ENCODE peak calls at places on chromosomes 12 and 14, in nine cellular contexts. One of them, this sample, is unnamed.

GRCh38 chr12:117039891-117040309 is 59.3 kb downstream of the TESC start:
- DNase-seq in upper lobe of right lung: no peak
- DNase-seq in SJCRH30: no peak
- DNase-seq in adrenal gland: no peak
- DNase-seq in MM.1S: no peak
- DNase-seq in left ventricle myocardium inferior: peak; percentile 6
- DNase-seq in HCT116: no peak
- DNase-seq in aorta: no peak
- DNase-seq in lower lobe of right lung: no peak
- DNase-seq in this sample: peak; percentile 69

GRCh38 chr12:91704446-91704845 is 441.2 kb downstream of the BTG1 start:
- DNase-seq in upper lobe of right lung: no peak
- DNase-seq in SJCRH30: no peak
- DNase-seq in adrenal gland: no peak
- DNase-seq in MM.1S: no peak
- DNase-seq in left ventricle myocardium inferior: no peak
- DNase-seq in HCT116: no peak
- DNase-seq in aorta: no peak
- DNase-seq in lower lobe of right lung: no peak
- DNase-seq in this sample: no peak

GRCh38 chr12:22415342-22416309 is 81.1 kb upstream of the ST8SIA1 start:
- DNase-seq in upper lobe of right lung: no peak
- DNase-seq in SJCRH30: no peak
- DNase-seq in adrenal gland: no peak
- DNase-seq in MM.1S: no peak
- DNase-seq in left ventricle myocardium inferior: no peak
- DNase-seq in HCT116: no peak
- DNase-seq in aorta: no peak
- DNase-seq in lower lobe of right lung: no peak
- DNase-seq in this sample: no peak

GRCh38 chr14:34368115-34368970 is 93.7 kb downstream of the SPTSSA start:
- DNase-seq in upper lobe of right lung: no peak
- DNase-seq in SJCRH30: no peak
- DNase-seq in adrenal gland: no peak
- DNase-seq in MM.1S: no peak
- DNase-seq in left ventricle myocardium inferior: no peak
- DNase-seq in HCT116: no peak
- DNase-seq in aorta: no peak
- DNase-seq in lower lobe of right lung: no peak
- DNase-seq in this sample: no peak

GRCh38 chr12:14841761-14842160 is 1.6 kb downstream of the ART4 start:
- DNase-seq in upper lobe of right lung: no peak
- DNase-seq in SJCRH30: no peak
- DNase-seq in adrenal gland: peak; percentile 67
- DNase-seq in MM.1S: no peak
- DNase-seq in left ventricle myocardium inferior: peak; percentile 56
- DNase-seq in HCT116: no peak
- DNase-seq in aorta: peak; percentile 85
- DNase-seq in lower lobe of right lung: no peak
- DNase-seq in this sample: no peak

GRCh38 chr14:61300209-61300608 is 19.1 kb upstream of the TMEM30B start:
- DNase-seq in upper lobe of right lung: no peak
- DNase-seq in SJCRH30: no peak
- DNase-seq in adrenal gland: no peak
- DNase-seq in MM.1S: no peak
- DNase-seq in left ventricle myocardium inferior: no peak
- DNase-seq in HCT116: no peak
- DNase-seq in aorta: no peak
- DNase-seq in lower lobe of right lung: no peak
- DNase-seq in this sample: no peak

GRCh38 chr12:116689586-116689985 is 48.3 kb downstream of the SPRING1 start:
- DNase-seq in upper lobe of right lung: no peak
- DNase-seq in SJCRH30: no peak
- DNase-seq in adrenal gland: no peak
- DNase-seq in MM.1S: no peak
- DNase-seq in left ventricle myocardium inferior: no peak
- DNase-seq in HCT116: no peak
- DNase-seq in aorta: no peak
- DNase-seq in lower lobe of right lung: no peak
- DNase-seq in this sample: no peak

GRCh38 chr12:5976711-5977110 is 31.7 kb upstream of the ANO2 start:
- DNase-seq in upper lobe of right lung: no peak
- DNase-seq in SJCRH30: no peak
- DNase-seq in adrenal gland: no peak
- DNase-seq in MM.1S: no peak
- DNase-seq in left ventricle myocardium inferior: no peak
- DNase-seq in HCT116: no peak
- DNase-seq in aorta: no peak
- DNase-seq in lower lobe of right lung: no peak
- DNase-seq in this sample: no peak

GRCh38 chr14:44353805-44354204 is 153.3 kb downstream of the FSCB start:
- DNase-seq in upper lobe of right lung: no peak
- DNase-seq in SJCRH30: no peak
- DNase-seq in adrenal gland: no peak
- DNase-seq in MM.1S: no peak
- DNase-seq in left ventricle myocardium inferior: no peak
- DNase-seq in HCT116: no peak
- DNase-seq in aorta: no peak
- DNase-seq in lower lobe of right lung: no peak
- DNase-seq in this sample: no peak

GRCh38 chr14:103801459-103801858 is 45.9 kb downstream of the PPP1R13B start:
- DNase-seq in upper lobe of right lung: no peak
- DNase-seq in SJCRH30: no peak
- DNase-seq in adrenal gland: no peak
- DNase-seq in MM.1S: no peak
- DNase-seq in left ventricle myocardium inferior: no peak
- DNase-seq in HCT116: no peak
- DNase-seq in aorta: no peak
- DNase-seq in lower lobe of right lung: no peak
- DNase-seq in this sample: no peak

GRCh38 chr12:11969437-11970154 is 101.1 kb upstream of the BCL2L14 start:
- DNase-seq in upper lobe of right lung: no peak
- DNase-seq in SJCRH30: no peak
- DNase-seq in adrenal gland: no peak
- DNase-seq in MM.1S: no peak
- DNase-seq in left ventricle myocardium inferior: no peak
- DNase-seq in HCT116: no peak
- DNase-seq in aorta: no peak
- DNase-seq in lower lobe of right lung: no peak
- DNase-seq in this sample: no peak

GRCh38 chr14:38047518-38047917 is 160.2 kb upstream of the SSTR1 start:
- DNase-seq in upper lobe of right lung: no peak
- DNase-seq in SJCRH30: peak; percentile 25
- DNase-seq in adrenal gland: no peak
- DNase-seq in MM.1S: no peak
- DNase-seq in left ventricle myocardium inferior: no peak
- DNase-seq in HCT116: no peak
- DNase-seq in aorta: no peak
- DNase-seq in lower lobe of right lung: no peak
- DNase-seq in this sample: no peak

GRCh38 chr14:69611264-69612013 is at the start of gene SUSD6:
- DNase-seq in upper lobe of right lung: peak; percentile 96
- DNase-seq in SJCRH30: peak; percentile 91
- DNase-seq in adrenal gland: peak; percentile 94
- DNase-seq in MM.1S: peak; percentile 86
- DNase-seq in left ventricle myocardium inferior: peak; percentile 93
- DNase-seq in HCT116: peak; percentile 66
- DNase-seq in aorta: peak; percentile 97
- DNase-seq in lower lobe of right lung: peak; percentile 95
- DNase-seq in this sample: peak; percentile 98
- H3K4me1 ChIP-seq in upper lobe of right lung: peaks cover 47% of the 10 kb centered on the region
- H3K4me1 ChIP-seq in SJCRH30: peaks cover 8% of the 10 kb centered on the region
- H3K4me1 ChIP-seq in adrenal gland: peaks cover 37% of the 10 kb centered on the region
- H3K4me1 ChIP-seq in MM.1S: peaks cover 18% of the 10 kb centered on the region
- H3K4me1 ChIP-seq in left ventricle myocardium inferior: peaks cover 63% of the 10 kb centered on the region
- H3K4me1 ChIP-seq in HCT116: peaks cover 29% of the 10 kb centered on the region
- H3K4me1 ChIP-seq in aorta: peaks cover 3% of the 10 kb centered on the region
- H3K4me1 ChIP-seq in lower lobe of right lung: peaks cover 55% of the 10 kb centered on the region
- H3K4me1 ChIP-seq in this sample: peaks cover 35% of the 10 kb centered on the region

GRCh38 chr12:55814257-55814656 is 3.3 kb downstream of the SARNP start:
- DNase-seq in upper lobe of right lung: no peak
- DNase-seq in SJCRH30: no peak
- DNase-seq in adrenal gland: no peak
- DNase-seq in MM.1S: no peak
- DNase-seq in left ventricle myocardium inferior: no peak
- DNase-seq in HCT116: no peak
- DNase-seq in aorta: no peak
- DNase-seq in lower lobe of right lung: no peak
- DNase-seq in this sample: no peak
- H3K4me1 ChIP-seq in upper lobe of right lung: peaks cover 30% of the 10 kb centered on the region
- H3K4me1 ChIP-seq in SJCRH30: peaks cover 8% of the 10 kb centered on the region
- H3K4me1 ChIP-seq in adrenal gland: peaks cover 18% of the 10 kb centered on the region
- H3K4me1 ChIP-seq in MM.1S: peaks cover 8% of the 10 kb centered on the region
- H3K4me1 ChIP-seq in left ventricle myocardium inferior: peaks cover 75% of the 10 kb centered on the region
- H3K4me1 ChIP-seq in HCT116: peaks cover 29% of the 10 kb centered on the region
- H3K4me1 ChIP-seq in aorta: no peaks in the 10 kb centered on the region
- H3K4me1 ChIP-seq in lower lobe of right lung: peaks cover 62% of the 10 kb centered on the region
- H3K4me1 ChIP-seq in this sample: peaks cover 8% of the 10 kb centered on the region

GRCh38 chr12:122946690-122947271 is 19.5 kb downstream of the ABCB9 start:
- DNase-seq in upper lobe of right lung: peak; percentile 91
- DNase-seq in SJCRH30: peak; percentile 88
- DNase-seq in adrenal gland: peak; percentile 83
- DNase-seq in MM.1S: no peak
- DNase-seq in left ventricle myocardium inferior: peak; percentile 68
- DNase-seq in HCT116: peak; percentile 92
- DNase-seq in aorta: peak; percentile 95
- DNase-seq in lower lobe of right lung: peak; percentile 91
- DNase-seq in this sample: peak; percentile 95

GRCh38 chr12:122945047-122945592 is 21.1 kb downstream of the ABCB9 start:
- DNase-seq in upper lobe of right lung: no peak
- DNase-seq in SJCRH30: no peak
- DNase-seq in adrenal gland: no peak
- DNase-seq in MM.1S: no peak
- DNase-seq in left ventricle myocardium inferior: no peak
- DNase-seq in HCT116: no peak
- DNase-seq in aorta: no peak
- DNase-seq in lower lobe of right lung: no peak
- DNase-seq in this sample: no peak

GRCh38 chr12:122944588-122944987 is 21.7 kb downstream of the ABCB9 start:
- DNase-seq in upper lobe of right lung: no peak
- DNase-seq in SJCRH30: peak; percentile 79
- DNase-seq in adrenal gland: no peak
- DNase-seq in MM.1S: no peak
- DNase-seq in left ventricle myocardium inferior: no peak
- DNase-seq in HCT116: peak; percentile 79
- DNase-seq in aorta: no peak
- DNase-seq in lower lobe of right lung: no peak
- DNase-seq in this sample: peak; percentile 88

GRCh38 chr12:122942609-122943008 is 23.7 kb downstream of the ABCB9 start:
- DNase-seq in upper lobe of right lung: no peak
- DNase-seq in SJCRH30: peak; percentile 19
- DNase-seq in adrenal gland: no peak
- DNase-seq in MM.1S: no peak
- DNase-seq in left ventricle myocardium inferior: no peak
- DNase-seq in HCT116: no peak
- DNase-seq in aorta: no peak
- DNase-seq in lower lobe of right lung: no peak
- DNase-seq in this sample: no peak

DNA sequence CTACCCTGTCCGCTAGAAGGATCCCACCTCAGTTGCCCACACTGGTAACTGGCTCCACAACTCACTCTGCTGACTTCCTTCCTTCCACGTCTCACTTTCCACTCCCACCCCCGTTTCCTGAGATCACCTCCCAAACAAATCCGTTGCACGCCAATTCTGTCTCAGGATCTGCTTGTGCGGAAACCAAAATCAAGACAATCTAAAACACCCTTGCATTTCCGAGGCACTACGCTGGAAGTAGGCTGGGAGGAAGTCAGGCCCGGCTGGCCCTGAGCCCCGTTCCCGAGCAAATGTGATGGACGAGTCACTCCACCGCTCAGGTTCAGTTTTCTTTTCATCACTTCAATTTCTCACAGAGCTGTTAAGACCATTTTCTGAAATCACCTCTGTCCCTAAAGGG is 23.1 kb downstream of the ABCB9 start:
- DNase-seq in upper lobe of right lung: no peak
- DNase-seq in SJCRH30: no peak
- DNase-seq in adrenal gland: no peak
- DNase-seq in MM.1S: no peak
- DNase-seq in left ventricle myocardium inferior: no peak
- DNase-seq in HCT116: no peak
- DNase-seq in aorta: no peak
- DNase-seq in lower lobe of right lung: no peak
- DNase-seq in this sample: no peak
- H3K4me1 ChIP-seq in upper lobe of right lung: peaks cover 21% of the 10 kb centered on the region
- H3K4me1 ChIP-seq in SJCRH30: peaks cover 25% of the 10 kb centered on the region
- H3K4me1 ChIP-seq in adrenal gland: peaks cover 25% of the 10 kb centered on the region
- H3K4me1 ChIP-seq in MM.1S: peaks cover 1% of the 10 kb centered on the region
- H3K4me1 ChIP-seq in left ventricle myocardium inferior: peaks cover 54% of the 10 kb centered on the region
- H3K4me1 ChIP-seq in HCT116: peaks cover 82% of the 10 kb centered on the region
- H3K4me1 ChIP-seq in aorta: no peaks in the 10 kb centered on the region
- H3K4me1 ChIP-seq in lower lobe of right lung: peaks cover 42% of the 10 kb centered on the region
- H3K4me1 ChIP-seq in this sample: no peaks in the 10 kb centered on the region

DNA sequence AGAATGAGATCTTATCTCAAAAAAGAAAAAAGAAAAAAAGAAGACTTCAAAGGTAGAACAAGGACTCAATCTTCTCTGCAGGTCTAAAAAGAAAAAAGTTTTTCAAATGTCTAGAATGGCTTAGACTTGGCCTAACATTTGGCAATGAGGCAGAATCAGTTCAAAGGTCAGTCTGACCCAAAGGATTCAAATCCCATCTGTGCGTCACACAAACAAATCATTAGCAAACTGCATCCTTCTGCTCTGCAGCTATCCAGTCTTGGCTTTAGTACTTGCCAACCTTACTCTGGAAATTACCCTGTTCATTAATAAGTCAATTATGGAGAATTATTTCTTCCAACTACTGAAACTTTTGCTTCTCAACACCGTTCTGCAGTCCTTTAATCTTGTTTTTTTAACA is 3.1 kb downstream of the YAF2 start:
- DNase-seq in upper lobe of right lung: no peak
- DNase-seq in SJCRH30: no peak
- DNase-seq in adrenal gland: no peak
- DNase-seq in MM.1S: no peak
- DNase-seq in left ventricle myocardium inferior: no peak
- DNase-seq in HCT116: no peak
- DNase-seq in aorta: no peak
- DNase-seq in lower lobe of right lung: no peak
- DNase-seq in this sample: no peak
- H3K4me1 ChIP-seq in upper lobe of right lung: peaks cover 17% of the 10 kb centered on the region
- H3K4me1 ChIP-seq in SJCRH30: peaks cover 11% of the 10 kb centered on the region
- H3K4me1 ChIP-seq in adrenal gland: peaks cover 5% of the 10 kb centered on the region
- H3K4me1 ChIP-seq in MM.1S: peaks cover 25% of the 10 kb centered on the region
- H3K4me1 ChIP-seq in left ventricle myocardium inferior: peaks cover 83% of the 10 kb centered on the region
- H3K4me1 ChIP-seq in HCT116: peaks cover 15% of the 10 kb centered on the region
- H3K4me1 ChIP-seq in aorta: no peaks in the 10 kb centered on the region
- H3K4me1 ChIP-seq in lower lobe of right lung: peaks cover 32% of the 10 kb centered on the region
- H3K4me1 ChIP-seq in this sample: peaks cover 14% of the 10 kb centered on the region